ENCODE peak calls at places on chromosome 17, in nine cellular contexts. One of them, this sample, is unnamed.
A peak's percentile ranks its signal among the peaks of the same experiment; 100 is the strongest.

GRCh38 chr17:63480192-63480784 is 3.4 kb downstream of the ACE start:
- DNase-seq in tibial artery: no peak
- DNase-seq in stimulated activated CD8-positive, alpha-beta memory T cell treated with anti-CD3 and anti-CD28 coated beads, Interleukin-4, amount 100 ng/mL, for 1 hour: no peak
- DNase-seq in T-helper 1 cell: no peak
- DNase-seq in mammary epithelial cell: no peak
- DNase-seq in NCI-H510A: no peak
- DNase-seq in WTC11: no peak
- DNase-seq in naive thymus-derived CD8-positive, alpha-beta T cell: no peak
- DNase-seq in left colon: no peak
- DNase-seq in this sample: no peak

GRCh38 chr17:71535311-71535710 is 585.5 kb upstream of the SOX9 start:
- DNase-seq in T-helper 1 cell: no peak
- DNase-seq in NCI-H510A: no peak
- DNase-seq in stimulated activated CD8-positive, alpha-beta memory T cell treated with anti-CD3 and anti-CD28 coated beads, Interleukin-4, amount 100 ng/mL, for 1 hour: no peak
- DNase-seq in mammary epithelial cell: peak; percentile 44
- DNase-seq in WTC11: no peak
- DNase-seq in left colon: no peak
- DNase-seq in naive thymus-derived CD8-positive, alpha-beta T cell: no peak
- DNase-seq in tibial artery: no peak
- DNase-seq in this sample: no peak

GRCh38 chr17:38333635-38334295 is 10.0 kb downstream of the GPR179 start:
- DNase-seq in naive thymus-derived CD8-positive, alpha-beta T cell: peak; percentile 29
- DNase-seq in stimulated activated CD8-positive, alpha-beta memory T cell treated with anti-CD3 and anti-CD28 coated beads, Interleukin-4, amount 100 ng/mL, for 1 hour: no peak
- DNase-seq in T-helper 1 cell: no peak
- DNase-seq in NCI-H510A: peak; percentile 3
- DNase-seq in WTC11: peak; percentile 96
- DNase-seq in mammary epithelial cell: no peak
- DNase-seq in tibial artery: no peak
- DNase-seq in left colon: no peak
- DNase-seq in this sample: no peak

GRCh38 chr17:16322636-16323035 is 30.6 kb downstream of the CENPV start:
- DNase-seq in naive thymus-derived CD8-positive, alpha-beta T cell: no peak
- DNase-seq in T-helper 1 cell: no peak
- DNase-seq in mammary epithelial cell: no peak
- DNase-seq in left colon: no peak
- DNase-seq in WTC11: no peak
- DNase-seq in NCI-H510A: no peak
- DNase-seq in tibial artery: no peak
- DNase-seq in stimulated activated CD8-positive, alpha-beta memory T cell treated with anti-CD3 and anti-CD28 coated beads, Interleukin-4, amount 100 ng/mL, for 1 hour: no peak
- DNase-seq in this sample: no peak

GRCh38 chr17:79028496-79029326 is 4.7 kb downstream of the C1QTNF1 start:
- DNase-seq in NCI-H510A: no peak
- DNase-seq in mammary epithelial cell: no peak
- DNase-seq in left colon: peak; percentile 26
- DNase-seq in naive thymus-derived CD8-positive, alpha-beta T cell: no peak
- DNase-seq in WTC11: no peak
- DNase-seq in T-helper 1 cell: no peak
- DNase-seq in tibial artery: peak; percentile 20
- DNase-seq in stimulated activated CD8-positive, alpha-beta memory T cell treated with anti-CD3 and anti-CD28 coated beads, Interleukin-4, amount 100 ng/mL, for 1 hour: no peak
- DNase-seq in this sample: peak; percentile 54

GRCh38 chr17:51250314-51250840 is 9.5 kb downstream of the MBTD1 start:
- DNase-seq in tibial artery: no peak
- DNase-seq in left colon: no peak
- DNase-seq in stimulated activated CD8-positive, alpha-beta memory T cell treated with anti-CD3 and anti-CD28 coated beads, Interleukin-4, amount 100 ng/mL, for 1 hour: no peak
- DNase-seq in mammary epithelial cell: no peak
- DNase-seq in T-helper 1 cell: no peak
- DNase-seq in naive thymus-derived CD8-positive, alpha-beta T cell: no peak
- DNase-seq in NCI-H510A: no peak
- DNase-seq in WTC11: no peak
- DNase-seq in this sample: no peak

GRCh38 chr17:61449707-61450640 is 2.2 kb upstream of the TBX4 start:
- DNase-seq in left colon: no peak
- DNase-seq in tibial artery: no peak
- DNase-seq in NCI-H510A: no peak
- DNase-seq in mammary epithelial cell: no peak
- DNase-seq in T-helper 1 cell: no peak
- DNase-seq in naive thymus-derived CD8-positive, alpha-beta T cell: no peak
- DNase-seq in WTC11: no peak
- DNase-seq in stimulated activated CD8-positive, alpha-beta memory T cell treated with anti-CD3 and anti-CD28 coated beads, Interleukin-4, amount 100 ng/mL, for 1 hour: no peak
- DNase-seq in this sample: no peak

GRCh38 chr17:58352843-58353719 is 1.1 kb upstream of the SUPT4H1 start:
- DNase-seq in WTC11: peak; percentile 54
- DNase-seq in T-helper 1 cell: no peak
- DNase-seq in stimulated activated CD8-positive, alpha-beta memory T cell treated with anti-CD3 and anti-CD28 coated beads, Interleukin-4, amount 100 ng/mL, for 1 hour: no peak
- DNase-seq in naive thymus-derived CD8-positive, alpha-beta T cell: peak; percentile 26
- DNase-seq in tibial artery: no peak
- DNase-seq in left colon: peak; percentile 61
- DNase-seq in mammary epithelial cell: no peak
- DNase-seq in NCI-H510A: no peak
- DNase-seq in this sample: no peak

GRCh38 chr17:61463068-61463980 is 11.1 kb downstream of the TBX4 start:
- DNase-seq in left colon: no peak
- DNase-seq in naive thymus-derived CD8-positive, alpha-beta T cell: no peak
- DNase-seq in mammary epithelial cell: no peak
- DNase-seq in tibial artery: peak; percentile 15
- DNase-seq in stimulated activated CD8-positive, alpha-beta memory T cell treated with anti-CD3 and anti-CD28 coated beads, Interleukin-4, amount 100 ng/mL, for 1 hour: no peak
- DNase-seq in NCI-H510A: no peak
- DNase-seq in T-helper 1 cell: no peak
- DNase-seq in WTC11: peak; percentile 48
- DNase-seq in this sample: peak; percentile 36

GRCh38 chr17:65941500-65941899 is 250.4 kb downstream of the CEP112 start:
- DNase-seq in naive thymus-derived CD8-positive, alpha-beta T cell: no peak
- DNase-seq in left colon: no peak
- DNase-seq in NCI-H510A: no peak
- DNase-seq in mammary epithelial cell: no peak
- DNase-seq in T-helper 1 cell: no peak
- DNase-seq in stimulated activated CD8-positive, alpha-beta memory T cell treated with anti-CD3 and anti-CD28 coated beads, Interleukin-4, amount 100 ng/mL, for 1 hour: no peak
- DNase-seq in WTC11: no peak
- DNase-seq in tibial artery: no peak
- DNase-seq in this sample: no peak

GRCh38 chr17:34139996-34140395 is 115.1 kb upstream of the CCL2 start:
- DNase-seq in T-helper 1 cell: no peak
- DNase-seq in tibial artery: no peak
- DNase-seq in stimulated activated CD8-positive, alpha-beta memory T cell treated with anti-CD3 and anti-CD28 coated beads, Interleukin-4, amount 100 ng/mL, for 1 hour: no peak
- DNase-seq in WTC11: no peak
- DNase-seq in naive thymus-derived CD8-positive, alpha-beta T cell: no peak
- DNase-seq in left colon: no peak
- DNase-seq in mammary epithelial cell: no peak
- DNase-seq in NCI-H510A: no peak
- DNase-seq in this sample: no peak

GRCh38 chr17:36869441-36869840 is 67.8 kb upstream of the LHX1 start:
- DNase-seq in tibial artery: no peak
- DNase-seq in stimulated activated CD8-positive, alpha-beta memory T cell treated with anti-CD3 and anti-CD28 coated beads, Interleukin-4, amount 100 ng/mL, for 1 hour: no peak
- DNase-seq in left colon: no peak
- DNase-seq in WTC11: no peak
- DNase-seq in T-helper 1 cell: no peak
- DNase-seq in mammary epithelial cell: no peak
- DNase-seq in NCI-H510A: no peak
- DNase-seq in naive thymus-derived CD8-positive, alpha-beta T cell: no peak
- DNase-seq in this sample: no peak

GRCh38 chr17:55903028-55903690 is 152.3 kb downstream of the PCTP start:
- DNase-seq in left colon: no peak
- DNase-seq in T-helper 1 cell: no peak
- DNase-seq in stimulated activated CD8-positive, alpha-beta memory T cell treated with anti-CD3 and anti-CD28 coated beads, Interleukin-4, amount 100 ng/mL, for 1 hour: no peak
- DNase-seq in NCI-H510A: no peak
- DNase-seq in naive thymus-derived CD8-positive, alpha-beta T cell: no peak
- DNase-seq in WTC11: no peak
- DNase-seq in mammary epithelial cell: no peak
- DNase-seq in tibial artery: no peak
- DNase-seq in this sample: no peak

GRCh38 chr17:6901086-6901485 is 69.6 kb upstream of the TEKT1 start:
- DNase-seq in tibial artery: no peak
- DNase-seq in T-helper 1 cell: no peak
- DNase-seq in NCI-H510A: no peak
- DNase-seq in WTC11: no peak
- DNase-seq in left colon: no peak
- DNase-seq in stimulated activated CD8-positive, alpha-beta memory T cell treated with anti-CD3 and anti-CD28 coated beads, Interleukin-4, amount 100 ng/mL, for 1 hour: no peak
- DNase-seq in naive thymus-derived CD8-positive, alpha-beta T cell: no peak
- DNase-seq in mammary epithelial cell: no peak
- DNase-seq in this sample: no peak

GRCh38 chr17:73069164-73069774 is 23.2 kb downstream of the SLC39A11 start:
- DNase-seq in tibial artery: no peak
- DNase-seq in mammary epithelial cell: no peak
- DNase-seq in WTC11: no peak
- DNase-seq in stimulated activated CD8-positive, alpha-beta memory T cell treated with anti-CD3 and anti-CD28 coated beads, Interleukin-4, amount 100 ng/mL, for 1 hour: no peak
- DNase-seq in T-helper 1 cell: no peak
- DNase-seq in naive thymus-derived CD8-positive, alpha-beta T cell: no peak
- DNase-seq in left colon: no peak
- DNase-seq in NCI-H510A: no peak
- DNase-seq in this sample: no peak

GRCh38 chr17:42016952-42017865 is at the start of gene DNAJC7:
- DNase-seq in left colon: peak; percentile 92
- DNase-seq in mammary epithelial cell: peak; percentile 87
- DNase-seq in tibial artery: peak; percentile 91
- DNase-seq in stimulated activated CD8-positive, alpha-beta memory T cell treated with anti-CD3 and anti-CD28 coated beads, Interleukin-4, amount 100 ng/mL, for 1 hour: peak; percentile 77
- DNase-seq in T-helper 1 cell: peak; percentile 83
- DNase-seq in naive thymus-derived CD8-positive, alpha-beta T cell: peak; percentile 89
- DNase-seq in WTC11: peak; percentile 92
- DNase-seq in NCI-H510A: peak; percentile 91
- DNase-seq in this sample: peak; percentile 93

GRCh38 chr17:18261146-18261515 is 669 bp downstream of the MIEF2 start:
- DNase-seq in stimulated activated CD8-positive, alpha-beta memory T cell treated with anti-CD3 and anti-CD28 coated beads, Interleukin-4, amount 100 ng/mL, for 1 hour: no peak
- DNase-seq in T-helper 1 cell: no peak
- DNase-seq in tibial artery: peak; percentile 72
- DNase-seq in NCI-H510A: no peak
- DNase-seq in naive thymus-derived CD8-positive, alpha-beta T cell: no peak
- DNase-seq in WTC11: no peak
- DNase-seq in left colon: peak; percentile 71
- DNase-seq in mammary epithelial cell: peak; percentile 73
- DNase-seq in this sample: no peak

GRCh38 chr17:38341035-38341721 is 2.6 kb downstream of the GPR179 start:
- DNase-seq in tibial artery: peak; percentile 34
- DNase-seq in WTC11: peak; percentile 40
- DNase-seq in T-helper 1 cell: no peak
- DNase-seq in NCI-H510A: peak; percentile 91
- DNase-seq in mammary epithelial cell: no peak
- DNase-seq in stimulated activated CD8-positive, alpha-beta memory T cell treated with anti-CD3 and anti-CD28 coated beads, Interleukin-4, amount 100 ng/mL, for 1 hour: no peak
- DNase-seq in left colon: peak; percentile 38
- DNase-seq in naive thymus-derived CD8-positive, alpha-beta T cell: no peak
- DNase-seq in this sample: peak; percentile 77

GRCh38 chr17:77210946-77211541 is 70.3 kb downstream of the SEC14L1 start:
- DNase-seq in mammary epithelial cell: no peak
- DNase-seq in NCI-H510A: no peak
- DNase-seq in left colon: no peak
- DNase-seq in WTC11: no peak
- DNase-seq in tibial artery: no peak
- DNase-seq in stimulated activated CD8-positive, alpha-beta memory T cell treated with anti-CD3 and anti-CD28 coated beads, Interleukin-4, amount 100 ng/mL, for 1 hour: no peak
- DNase-seq in T-helper 1 cell: no peak
- DNase-seq in naive thymus-derived CD8-positive, alpha-beta T cell: no peak
- DNase-seq in this sample: peak; percentile 48

GRCh38 chr17:77269696-77270681 is 129.2 kb downstream of the SEC14L1 start:
- DNase-seq in naive thymus-derived CD8-positive, alpha-beta T cell: no peak
- DNase-seq in NCI-H510A: no peak
- DNase-seq in tibial artery: no peak
- DNase-seq in stimulated activated CD8-positive, alpha-beta memory T cell treated with anti-CD3 and anti-CD28 coated beads, Interleukin-4, amount 100 ng/mL, for 1 hour: no peak
- DNase-seq in T-helper 1 cell: no peak
- DNase-seq in mammary epithelial cell: no peak
- DNase-seq in left colon: no peak
- DNase-seq in WTC11: no peak
- DNase-seq in this sample: no peak

GRCh38 chr17:57552114-57552601 is 192.9 kb downstream of the CCDC182 start:
- DNase-seq in NCI-H510A: no peak
- DNase-seq in mammary epithelial cell: no peak
- DNase-seq in tibial artery: no peak
- DNase-seq in stimulated activated CD8-positive, alpha-beta memory T cell treated with anti-CD3 and anti-CD28 coated beads, Interleukin-4, amount 100 ng/mL, for 1 hour: no peak
- DNase-seq in naive thymus-derived CD8-positive, alpha-beta T cell: peak; percentile 40
- DNase-seq in left colon: no peak
- DNase-seq in T-helper 1 cell: no peak
- DNase-seq in WTC11: peak; percentile 81
- DNase-seq in this sample: no peak

GRCh38 chr17:67546578-67547527 is 169.8 kb downstream of the PITPNC1 start:
- DNase-seq in WTC11: peak; percentile 19
- DNase-seq in stimulated activated CD8-positive, alpha-beta memory T cell treated with anti-CD3 and anti-CD28 coated beads, Interleukin-4, amount 100 ng/mL, for 1 hour: no peak
- DNase-seq in tibial artery: peak; percentile 29
- DNase-seq in NCI-H510A: no peak
- DNase-seq in mammary epithelial cell: no peak
- DNase-seq in naive thymus-derived CD8-positive, alpha-beta T cell: no peak
- DNase-seq in T-helper 1 cell: no peak
- DNase-seq in left colon: peak; percentile 87
- DNase-seq in this sample: peak; percentile 59

GRCh38 chr17:43599046-43599395 is 52.9 kb upstream of the ETV4 start:
- DNase-seq in NCI-H510A: no peak
- DNase-seq in T-helper 1 cell: no peak
- DNase-seq in left colon: no peak
- DNase-seq in mammary epithelial cell: no peak
- DNase-seq in WTC11: no peak
- DNase-seq in naive thymus-derived CD8-positive, alpha-beta T cell: no peak
- DNase-seq in tibial artery: no peak
- DNase-seq in stimulated activated CD8-positive, alpha-beta memory T cell treated with anti-CD3 and anti-CD28 coated beads, Interleukin-4, amount 100 ng/mL, for 1 hour: no peak
- DNase-seq in this sample: no peak

GRCh38 chr17:694239-694638 is 20.4 kb downstream of the VPS53 start:
- DNase-seq in NCI-H510A: no peak
- DNase-seq in WTC11: no peak
- DNase-seq in mammary epithelial cell: peak; percentile 95
- DNase-seq in left colon: no peak
- DNase-seq in T-helper 1 cell: no peak
- DNase-seq in naive thymus-derived CD8-positive, alpha-beta T cell: no peak
- DNase-seq in tibial artery: no peak
- DNase-seq in stimulated activated CD8-positive, alpha-beta memory T cell treated with anti-CD3 and anti-CD28 coated beads, Interleukin-4, amount 100 ng/mL, for 1 hour: no peak
- DNase-seq in this sample: no peak

GRCh38 chr17:72562628-72563188 is 441.9 kb downstream of the SOX9 start:
- DNase-seq in stimulated activated CD8-positive, alpha-beta memory T cell treated with anti-CD3 and anti-CD28 coated beads, Interleukin-4, amount 100 ng/mL, for 1 hour: no peak
- DNase-seq in WTC11: no peak
- DNase-seq in NCI-H510A: no peak
- DNase-seq in naive thymus-derived CD8-positive, alpha-beta T cell: no peak
- DNase-seq in left colon: no peak
- DNase-seq in mammary epithelial cell: no peak
- DNase-seq in T-helper 1 cell: no peak
- DNase-seq in tibial artery: no peak
- DNase-seq in this sample: no peak

GRCh38 chr17:19561697-19562318 is 28.2 kb downstream of the SLC47A1 start:
- DNase-seq in left colon: no peak
- DNase-seq in T-helper 1 cell: no peak
- DNase-seq in WTC11: no peak
- DNase-seq in tibial artery: no peak
- DNase-seq in stimulated activated CD8-positive, alpha-beta memory T cell treated with anti-CD3 and anti-CD28 coated beads, Interleukin-4, amount 100 ng/mL, for 1 hour: no peak
- DNase-seq in naive thymus-derived CD8-positive, alpha-beta T cell: no peak
- DNase-seq in NCI-H510A: no peak
- DNase-seq in mammary epithelial cell: no peak
- DNase-seq in this sample: no peak

GRCh38 chr17:10151667-10152496 is 46.5 kb downstream of the GAS7 start:
- DNase-seq in WTC11: no peak
- DNase-seq in stimulated activated CD8-positive, alpha-beta memory T cell treated with anti-CD3 and anti-CD28 coated beads, Interleukin-4, amount 100 ng/mL, for 1 hour: no peak
- DNase-seq in NCI-H510A: no peak
- DNase-seq in T-helper 1 cell: no peak
- DNase-seq in left colon: peak; percentile 49
- DNase-seq in mammary epithelial cell: no peak
- DNase-seq in naive thymus-derived CD8-positive, alpha-beta T cell: no peak
- DNase-seq in tibial artery: peak; percentile 72
- DNase-seq in this sample: no peak

GRCh38 chr17:34126496-34126895 is 128.6 kb upstream of the CCL2 start:
- DNase-seq in tibial artery: no peak
- DNase-seq in NCI-H510A: no peak
- DNase-seq in left colon: no peak
- DNase-seq in mammary epithelial cell: no peak
- DNase-seq in T-helper 1 cell: no peak
- DNase-seq in naive thymus-derived CD8-positive, alpha-beta T cell: no peak
- DNase-seq in stimulated activated CD8-positive, alpha-beta memory T cell treated with anti-CD3 and anti-CD28 coated beads, Interleukin-4, amount 100 ng/mL, for 1 hour: no peak
- DNase-seq in WTC11: no peak
- DNase-seq in this sample: no peak

GRCh38 chr17:64180674-64181073 is 50.7 kb upstream of the ERN1 start:
- DNase-seq in mammary epithelial cell: no peak
- DNase-seq in left colon: no peak
- DNase-seq in NCI-H510A: no peak
- DNase-seq in stimulated activated CD8-positive, alpha-beta memory T cell treated with anti-CD3 and anti-CD28 coated beads, Interleukin-4, amount 100 ng/mL, for 1 hour: no peak
- DNase-seq in T-helper 1 cell: no peak
- DNase-seq in tibial artery: peak; percentile 50
- DNase-seq in naive thymus-derived CD8-positive, alpha-beta T cell: no peak
- DNase-seq in WTC11: no peak
- DNase-seq in this sample: no peak

GRCh38 chr17:51741447-51741846 is 417.1 kb downstream of the CA10 start:
- DNase-seq in T-helper 1 cell: no peak
- DNase-seq in WTC11: no peak
- DNase-seq in left colon: no peak
- DNase-seq in tibial artery: no peak
- DNase-seq in naive thymus-derived CD8-positive, alpha-beta T cell: no peak
- DNase-seq in stimulated activated CD8-positive, alpha-beta memory T cell treated with anti-CD3 and anti-CD28 coated beads, Interleukin-4, amount 100 ng/mL, for 1 hour: no peak
- DNase-seq in mammary epithelial cell: peak; percentile 35
- DNase-seq in NCI-H510A: no peak
- DNase-seq in this sample: no peak

GRCh38 chr17:21189361-21189760 is 24.6 kb downstream of the TMEM11 start:
- DNase-seq in NCI-H510A: no peak
- DNase-seq in left colon: no peak
- DNase-seq in naive thymus-derived CD8-positive, alpha-beta T cell: no peak
- DNase-seq in stimulated activated CD8-positive, alpha-beta memory T cell treated with anti-CD3 and anti-CD28 coated beads, Interleukin-4, amount 100 ng/mL, for 1 hour: no peak
- DNase-seq in WTC11: no peak
- DNase-seq in T-helper 1 cell: no peak
- DNase-seq in mammary epithelial cell: no peak
- DNase-seq in tibial artery: no peak
- DNase-seq in this sample: no peak

This sample was measured in sciatic nerve.